ENCODE peak calls at places on chromosomes 11 and 22, in four cellular contexts. S, T, W and Q are unnamed samples.

GRCh38 chr11:10490398-10491232 is 35.6 kb downstream of the AMPD3 start:
- DNase-seq in S (peak; percentile 81), T (peak; percentile 99), W (peak; percentile 57), Q (peak; percentile 83)

GRCh38 chr11:58805065-58805464 is 39.4 kb downstream of the GLYATL2 start:
- DNase-seq in S (peak; percentile 79), T (no peak), W (no peak), Q (no peak)

GRCh38 chr11:122742350-122742749 is 86.8 kb downstream of the UBASH3B start:
- DNase-seq in S (no peak), T (no peak), W (no peak), Q (no peak)

GRCh38 chr22:31055322-31056159 is 25.6 kb upstream of the SMTN start:
- DNase-seq in S (peak; percentile 96), T (peak; percentile 79), W (peak; percentile 77), Q (peak; percentile 76)

GRCh38 chr22:22609271-22609670 is 35.1 kb upstream of the GGTLC2 start:
- DNase-seq in S (no peak), T (no peak), W (no peak), Q (no peak)

GRCh38 chr11:93775289-93775688 is 8.8 kb upstream of the MED17 start:
- DNase-seq in S (no peak), T (no peak), W (peak; percentile 85), Q (no peak)

GRCh38 chr11:16764888-16765287 is 26.4 kb downstream of the C11orf58 start:
- DNase-seq in S (no peak), T (no peak), W (no peak), Q (no peak)

GRCh38 chr11:2792376-2793250 is 92.8 kb upstream of the KCNQ1OT1 start:
- DNase-seq in S (no peak), T (no peak), W (peak; percentile 45), Q (no peak)

GRCh38 chr22:23530766-23531282 is 49.3 kb downstream of the IGLL1 start:
- DNase-seq in S (no peak), T (no peak), W (peak; percentile 17), Q (no peak)

GRCh38 chr11:79076526-79077115 is 364.2 kb downstream of the TENM4 start:
- DNase-seq in S (peak; percentile 10), T (no peak), W (peak; percentile 77), Q (no peak)

GRCh38 chr11:27421819-27422494 is 50.6 kb downstream of the LGR4 start:
- DNase-seq in S (no peak), T (no peak), W (no peak), Q (no peak)

GRCh38 chr11:77473001-77473800 is 693 bp downstream of the PAK1 start:
- DNase-seq in S (peak; percentile 50), T (no peak), W (peak; percentile 89), Q (no peak)

GRCh38 chr11:122671270-122671906 is 15.9 kb downstream of the UBASH3B start:
- DNase-seq in S (no peak), T (no peak), W (no peak), Q (no peak)

GRCh38 chr11:124518900-124519541 is 24.4 kb downstream of the OR8B12 start:
- DNase-seq in S (peak; percentile 5), T (no peak), W (no peak), Q (no peak)

GRCh38 chr11:74330065-74330858 is 18.8 kb upstream of the P4HA3 start:
- DNase-seq in S (peak; percentile 61), T (no peak), W (no peak), Q (no peak)

GRCh38 chr22:40525250-40525884 is 111.2 kb downstream of the MRTFA start:
- DNase-seq in S (peak; percentile 20), T (no peak), W (peak; percentile 77), Q (no peak)

GRCh38 chr11:86570020-86570419 is 102.4 kb downstream of the ME3 start:
- DNase-seq in S (no peak), T (no peak), W (no peak), Q (no peak)

GRCh38 chr22:23058481-23059336 is 11.6 kb upstream of the GNAZ start:
- DNase-seq in S (no peak), T (no peak), W (peak; percentile 28), Q (no peak)

GRCh38 chr11:110497204-110497987 is 67.6 kb downstream of the FDX1 start:
- DNase-seq in S (peak; percentile 12), T (no peak), W (no peak), Q (no peak)

DNA sequence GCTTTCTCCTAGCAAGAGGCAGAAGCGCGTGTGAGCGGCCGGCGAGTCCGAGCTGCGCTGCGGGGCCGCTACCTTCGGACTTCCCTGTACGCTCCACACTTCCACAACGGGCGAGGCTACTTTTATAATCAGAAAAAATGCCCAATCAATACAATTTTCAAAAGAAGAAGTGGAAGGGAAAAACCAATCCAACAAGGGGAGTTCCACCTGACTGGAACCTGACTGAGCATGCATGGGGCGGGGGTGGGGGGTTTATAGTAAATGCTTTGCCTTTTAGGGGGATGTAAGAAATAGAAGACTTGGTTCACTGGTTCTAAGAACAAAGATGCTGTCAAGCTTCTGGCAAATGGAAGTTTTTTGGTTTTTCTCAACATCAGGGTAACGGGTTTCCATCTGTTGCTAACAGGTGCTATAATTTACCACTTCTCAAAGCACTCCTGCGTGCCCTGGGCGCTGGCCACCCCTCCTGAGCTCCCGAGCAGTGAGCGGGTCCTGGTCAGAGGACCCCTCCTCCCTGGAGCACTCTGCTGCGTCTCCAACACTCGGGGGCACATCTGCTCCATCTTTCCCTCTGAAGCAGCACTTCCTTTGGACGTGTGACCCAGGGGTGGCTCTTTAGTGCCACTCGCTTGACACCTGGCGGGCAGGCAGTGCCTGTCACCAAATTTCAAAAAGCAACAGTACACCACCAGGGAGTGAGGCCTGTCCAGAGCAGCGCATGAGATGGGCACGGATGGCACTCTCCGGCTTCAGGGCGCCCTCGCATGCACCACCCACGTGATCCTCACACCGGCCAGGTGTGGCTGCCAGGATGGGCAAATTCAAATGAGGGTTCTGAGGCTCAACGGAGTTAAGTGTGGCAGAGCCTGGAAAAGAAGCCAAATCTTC is 21.6 kb upstream of the BID start:
- DNase-seq in S (no peak), T (no peak), W (no peak), Q (no peak)
- H3K4me3 ChIP-seq in S (no peak overlapping the region), T (no peak overlapping the region), W (no peak overlapping the region), Q (no peak overlapping the region)

DNA sequence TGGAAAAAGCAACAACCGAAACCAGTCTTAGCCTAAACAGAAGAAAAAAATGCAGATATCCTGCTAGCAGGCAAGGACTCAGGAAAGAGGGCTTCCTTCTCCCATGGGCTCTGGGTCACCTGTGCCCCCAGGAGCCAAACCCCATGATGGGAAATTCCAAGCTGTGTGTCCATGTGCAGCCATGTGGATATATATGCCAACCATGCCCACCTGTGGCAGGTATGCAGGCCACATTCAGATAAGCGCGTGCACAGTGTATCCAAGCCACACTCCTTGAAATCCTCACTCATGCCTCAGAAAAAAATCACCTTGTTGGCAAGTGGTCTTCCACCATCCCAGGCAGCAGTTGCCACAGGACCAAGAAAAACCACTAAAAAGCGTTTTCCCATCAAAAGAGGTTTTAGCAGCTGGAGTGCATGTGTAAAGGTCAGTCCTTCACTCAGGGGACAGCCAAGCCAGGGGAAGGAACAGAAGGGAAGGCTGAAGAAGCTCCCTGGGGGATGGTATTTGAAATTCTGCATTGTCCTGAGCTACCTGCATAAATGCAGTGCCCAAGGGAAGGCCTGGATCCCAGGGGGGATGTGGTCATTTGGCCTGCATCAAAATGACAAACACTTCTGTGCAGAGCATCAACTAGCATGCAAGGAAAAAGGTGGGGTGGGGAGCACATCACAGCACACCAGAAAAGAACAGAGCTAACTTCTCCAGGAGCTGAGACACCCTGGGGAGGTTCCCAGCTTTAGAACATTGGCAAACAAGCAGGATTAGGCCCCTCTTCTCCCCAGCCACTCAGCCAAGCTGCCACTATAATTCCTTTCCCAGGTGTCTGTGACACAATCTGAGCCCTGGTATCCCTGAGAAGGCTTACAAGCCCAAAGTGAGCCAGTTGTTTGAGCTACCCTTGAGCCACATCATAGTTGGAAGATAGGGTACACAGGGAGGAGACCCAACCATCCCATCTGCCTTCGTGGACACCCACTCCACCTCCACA is 76.2 kb downstream of the GALNT18 start:
- DNase-seq in S (no peak), T (no peak), W (no peak), Q (no peak)
- TF ChIP-seq CTCF in S (no peak), T (no peak), W (no peak), Q (no peak)

GRCh38 chr11:75667268-75667830 is 1.5 kb downstream of the MAP6 start:
- DNase-seq in S (no peak), T (no peak), W (peak; percentile 85), Q (no peak)
- H3K4me3 ChIP-seq in S (peak overlapping the region; percentile 42), T (peak overlapping the region; percentile 34), W (peak overlapping the region; percentile 67), Q (peak overlapping the region; percentile 24)

GRCh38 chr11:131504199-131504949 is 134.0 kb downstream of the NTM start:
- DNase-seq in S (no peak), T (no peak), W (peak; percentile 90), Q (no peak)
- TF ChIP-seq CTCF in S (no peak), T (no peak), W (peak; percentile 72), Q (peak; percentile 2)

GRCh38 chr11:64869571-64870175 is 8.7 kb downstream of the EHD1 start:
- DNase-seq in S (no peak), T (no peak), W (peak; percentile 73), Q (no peak)

GRCh38 chr11:64867748-64868462 is 10.5 kb downstream of the EHD1 start:
- DNase-seq in S (peak; percentile 76), T (no peak), W (no peak), Q (no peak)

GRCh38 chr11:64870893-64871849 is 7.2 kb downstream of the EHD1 start:
- DNase-seq in S (no peak), T (no peak), W (no peak), Q (no peak)

GRCh38 chr11:64868904-64869570 is 9.4 kb downstream of the EHD1 start:
- DNase-seq in S (peak; percentile 96), T (no peak), W (no peak), Q (peak; percentile 59)

GRCh38 chr11:64870176-64870892 is 8.1 kb downstream of the EHD1 start:
- DNase-seq in S (peak; percentile 80), T (no peak), W (peak; percentile 54), Q (no peak)
- H3K4me3 ChIP-seq in S (no peak overlapping the region), T (peak overlapping the region; percentile 31), W (no peak overlapping the region), Q (no peak overlapping the region)

GRCh38 chr11:121112498-121113455 is 11.7 kb downstream of the TECTA start:
- DNase-seq in S (peak; percentile 56), T (no peak), W (peak; percentile 88), Q (peak; percentile 40)
- TF ChIP-seq CTCF in S (peak; percentile 38), T (peak; percentile 86), W (peak; percentile 73), Q (peak; percentile 53)